ENCODE peak calls at places on chromosome 3, in nine cellular contexts. G, N, S, Z, U, I, A, M and W are unnamed samples.
A peak's percentile ranks its signal among the peaks of the same experiment; 100 is the strongest.

GRCh38 chr3:1727242-1727641 is 371.4 kb upstream of the CNTN4 start:
- DNase-seq in G (no peak), N (no peak), S (no peak), Z (no peak), U (no peak), I (no peak), A (no peak), M (no peak), W (no peak)

GRCh38 chr3:32335365-32336122 is 56.1 kb upstream of the CMTM7 start:
- DNase-seq in G (no peak), N (no peak), S (no peak), Z (no peak), U (no peak), I (peak; percentile 26), A (no peak), M (no peak), W (no peak)

GRCh38 chr3:57998366-57999283 is 9.6 kb upstream of the FLNB start:
- DNase-seq in G (peak; percentile 50), N (no peak), S (no peak), Z (peak; percentile 51), U (peak; percentile 69), I (peak; percentile 51), A (no peak), M (peak; percentile 82), W (no peak)

GRCh38 chr3:136075218-136075808 is 109.8 kb downstream of the PPP2R3A start:
- DNase-seq in G (peak; percentile 75), N (peak; percentile 52), S (no peak), Z (peak; percentile 70), U (peak; percentile 78), I (peak; percentile 78), A (peak; percentile 70), M (peak; percentile 48), W (peak; percentile 67)

GRCh38 chr3:33994568-33994967 is 196.1 kb downstream of the PDCD6IP start:
- DNase-seq in G (no peak), N (no peak), S (no peak), Z (no peak), U (no peak), I (no peak), A (no peak), M (no peak), W (no peak)

GRCh38 chr3:13706451-13706850 is 157.5 kb downstream of the FBLN2 start:
- DNase-seq in G (no peak), N (no peak), S (peak; percentile 13), Z (peak; percentile 10), U (no peak), I (no peak), A (no peak), M (no peak), W (no peak)

GRCh38 chr3:119731545-119732343 is 28.9 kb downstream of the CFAP91 start:
- DNase-seq in G (no peak), N (no peak), S (no peak), Z (no peak), U (no peak), I (no peak), A (no peak), M (peak; percentile 38), W (no peak)

GRCh38 chr3:47613723-47614122 is 35.1 kb upstream of the CSPG5 start:
- DNase-seq in G (no peak), N (no peak), S (no peak), Z (no peak), U (peak; percentile 18), I (no peak), A (no peak), M (peak; percentile 27), W (no peak)

DNA sequence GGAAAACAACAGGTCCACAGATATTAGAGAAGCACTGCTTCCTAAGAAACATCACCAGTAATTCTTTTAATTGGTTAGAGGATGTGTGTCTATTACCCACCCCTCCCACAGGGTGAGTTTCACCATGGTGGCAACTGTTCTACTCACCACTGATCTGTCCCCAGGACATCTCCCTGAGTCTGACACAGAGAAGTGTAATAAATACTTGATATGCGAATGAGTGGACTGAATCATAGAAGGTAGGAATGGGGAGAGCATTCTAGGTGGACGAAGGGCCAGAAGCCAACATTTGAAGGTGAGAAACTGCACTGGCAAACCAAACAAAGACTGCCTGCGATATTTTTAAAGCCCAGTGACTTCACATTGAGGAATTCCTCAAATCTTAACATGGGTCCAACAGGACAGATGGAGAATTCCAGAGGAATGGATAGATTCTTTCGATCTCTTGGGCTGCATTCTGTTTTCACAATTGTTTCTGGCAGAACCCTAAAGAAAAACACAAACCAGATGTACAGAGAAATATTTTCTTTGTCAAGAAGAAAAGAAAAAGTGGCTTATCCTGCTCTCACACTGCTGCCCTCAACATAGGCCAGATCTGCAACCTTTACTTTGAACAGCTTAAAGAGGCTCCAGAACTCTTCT is 452.9 kb upstream of the PROK2 start:
- DNase-seq in G (no peak), N (no peak), S (no peak), Z (no peak), U (no peak), I (no peak), A (no peak), M (peak; percentile 31), W (no peak)
- H3K27ac ChIP-seq in G (peak overlapping the region; percentile 62), N (no peak overlapping the region), S (no peak overlapping the region), Z (peak overlapping the region; percentile 8), U (no peak overlapping the region), I (no peak overlapping the region), A (no peak overlapping the region), M (no peak overlapping the region), W (no peak overlapping the region)

DNA sequence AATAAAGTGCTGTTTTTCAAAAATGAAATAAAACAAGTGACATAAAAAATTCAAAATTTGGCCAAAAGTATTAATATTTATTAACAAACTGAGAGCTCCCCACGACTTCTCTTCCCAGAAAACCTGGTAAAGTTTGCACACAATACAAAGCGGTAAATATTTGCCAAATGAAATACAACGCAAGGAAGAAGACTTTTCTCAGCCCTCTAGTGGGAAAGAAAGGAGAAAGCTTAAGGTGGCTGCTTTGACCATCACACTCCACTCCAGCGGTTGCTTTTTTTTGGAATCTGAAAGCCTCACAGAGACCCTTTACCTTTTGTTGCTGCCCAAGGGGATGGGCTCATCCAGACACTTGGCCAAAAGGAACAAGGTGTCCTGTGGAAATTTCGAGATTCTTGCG is 1.1 kb upstream of the GK5 start:
- DNase-seq in G (no peak), N (no peak), S (no peak), Z (no peak), U (no peak), I (no peak), A (peak; percentile 12), M (no peak), W (no peak)
- TF ChIP-seq CTCF in G (no peak), N (no peak), S (no peak), Z (no peak), U (no peak), I (peak; percentile 39), A (no peak), M (no peak), W (no peak)

GRCh38 chr3:4753073-4753691 is 226.1 kb upstream of the BHLHE40 start:
- DNase-seq in G (no peak), N (no peak), S (no peak), Z (no peak), U (no peak), I (no peak), A (no peak), M (no peak), W (no peak)
- H3K27ac ChIP-seq in G (no peak overlapping the region), N (no peak overlapping the region), S (peak overlapping the region; percentile 11), Z (no peak overlapping the region), U (no peak overlapping the region), I (no peak overlapping the region), A (peak overlapping the region; percentile 79), M (no peak overlapping the region), W (no peak overlapping the region)

DNA sequence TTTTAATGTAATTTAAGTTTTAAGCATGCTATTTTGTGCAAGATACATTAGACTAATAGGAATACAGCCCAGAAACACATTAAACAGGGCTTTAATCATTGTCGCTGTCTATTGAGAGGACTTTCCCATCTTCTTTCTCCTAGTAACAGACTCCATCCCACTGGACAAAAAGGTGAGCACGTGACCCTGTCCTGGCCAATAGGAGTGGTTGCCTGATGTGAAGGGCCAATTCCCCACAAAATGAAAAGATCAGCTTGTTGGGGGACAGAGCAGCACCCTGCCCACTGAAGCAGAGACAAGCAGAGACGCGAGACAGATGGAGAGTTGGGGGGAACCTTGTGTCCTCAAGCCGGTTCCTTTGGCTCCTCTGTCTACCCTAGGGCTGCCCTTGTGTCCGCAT is 21.2 kb downstream of the CRYGS start:
- DNase-seq in G (no peak), N (no peak), S (no peak), Z (no peak), U (no peak), I (no peak), A (no peak), M (no peak), W (no peak)
- TF ChIP-seq CTCF in G (no peak), N (no peak), S (no peak), Z (no peak), U (no peak), I (no peak), A (no peak), M (no peak), W (no peak)